ENCODE peak calls at places on chromosomes 11 and 22, in eight cellular contexts. One of them, this sample, is unnamed.
A peak's percentile ranks its signal among the peaks of the same experiment; 100 is the strongest.

GRCh38 chr11:119567667-119568582 is 145.0 kb upstream of the THY1 start:
- DNase-seq in heart right ventricle: no peak
- DNase-seq in kidney: no peak
- DNase-seq in kidney epithelial cell: no peak
- DNase-seq in breast epithelium: no peak
- DNase-seq in progenitor cell of endocrine pancreas: no peak
- DNase-seq in thyroid gland: peak; percentile 53
- DNase-seq in dorsolateral prefrontal cortex: no peak
- DNase-seq in this sample: peak; percentile 85

GRCh38 chr11:8947230-8947943 is 4.6 kb upstream of the ASCL3 start:
- DNase-seq in heart right ventricle: no peak
- DNase-seq in kidney: no peak
- DNase-seq in kidney epithelial cell: no peak
- DNase-seq in breast epithelium: no peak
- DNase-seq in progenitor cell of endocrine pancreas: no peak
- DNase-seq in thyroid gland: no peak
- DNase-seq in dorsolateral prefrontal cortex: no peak
- DNase-seq in this sample: no peak

GRCh38 chr11:107924306-107924705 is 3.9 kb upstream of the RAB39A start:
- DNase-seq in heart right ventricle: no peak
- DNase-seq in kidney: no peak
- DNase-seq in kidney epithelial cell: no peak
- DNase-seq in breast epithelium: no peak
- DNase-seq in progenitor cell of endocrine pancreas: no peak
- DNase-seq in thyroid gland: no peak
- DNase-seq in dorsolateral prefrontal cortex: no peak
- DNase-seq in this sample: no peak

GRCh38 chr11:84714316-84714780 is 912.8 kb downstream of the DLG2 start:
- DNase-seq in heart right ventricle: peak; percentile 23
- DNase-seq in kidney: no peak
- DNase-seq in kidney epithelial cell: peak; percentile 16
- DNase-seq in breast epithelium: no peak
- DNase-seq in progenitor cell of endocrine pancreas: peak; percentile 68
- DNase-seq in thyroid gland: peak; percentile 63
- DNase-seq in dorsolateral prefrontal cortex: peak; percentile 9
- DNase-seq in this sample: peak; percentile 1

GRCh38 chr22:48782817-48783511 is 1044.7 kb downstream of the BRD1 start:
- DNase-seq in heart right ventricle: no peak
- DNase-seq in kidney: no peak
- DNase-seq in kidney epithelial cell: no peak
- DNase-seq in breast epithelium: no peak
- DNase-seq in progenitor cell of endocrine pancreas: no peak
- DNase-seq in thyroid gland: no peak
- DNase-seq in dorsolateral prefrontal cortex: peak; percentile 2
- DNase-seq in this sample: no peak

GRCh38 chr22:18970180-18970947 is 34.3 kb upstream of the PRODH start:
- DNase-seq in heart right ventricle: no peak
- DNase-seq in kidney: peak; percentile 75
- DNase-seq in kidney epithelial cell: no peak
- DNase-seq in breast epithelium: no peak
- DNase-seq in progenitor cell of endocrine pancreas: peak; percentile 51
- DNase-seq in thyroid gland: peak; percentile 35
- DNase-seq in dorsolateral prefrontal cortex: peak; percentile 49
- DNase-seq in this sample: no peak

GRCh38 chr22:35631597-35631996 is 14.5 kb upstream of the MB start:
- DNase-seq in heart right ventricle: no peak
- DNase-seq in kidney: peak; percentile 58
- DNase-seq in kidney epithelial cell: no peak
- DNase-seq in breast epithelium: no peak
- DNase-seq in progenitor cell of endocrine pancreas: no peak
- DNase-seq in thyroid gland: peak; percentile 62
- DNase-seq in dorsolateral prefrontal cortex: no peak
- DNase-seq in this sample: no peak

GRCh38 chr11:90558328-90558865 is 335.5 kb upstream of the CHORDC1 start:
- DNase-seq in heart right ventricle: no peak
- DNase-seq in kidney: peak; percentile 39
- DNase-seq in kidney epithelial cell: no peak
- DNase-seq in breast epithelium: no peak
- DNase-seq in progenitor cell of endocrine pancreas: no peak
- DNase-seq in thyroid gland: no peak
- DNase-seq in dorsolateral prefrontal cortex: no peak
- DNase-seq in this sample: no peak

GRCh38 chr11:74634537-74634936 is 42.2 kb downstream of the POLD3 start:
- DNase-seq in heart right ventricle: no peak
- DNase-seq in kidney: no peak
- DNase-seq in kidney epithelial cell: peak; percentile 29
- DNase-seq in breast epithelium: no peak
- DNase-seq in progenitor cell of endocrine pancreas: no peak
- DNase-seq in thyroid gland: peak; percentile 30
- DNase-seq in dorsolateral prefrontal cortex: peak; percentile 5
- DNase-seq in this sample: no peak

GRCh38 chr11:62137276-62137861 is 13.6 kb downstream of the INCENP start:
- DNase-seq in heart right ventricle: no peak
- DNase-seq in kidney: no peak
- DNase-seq in kidney epithelial cell: no peak
- DNase-seq in breast epithelium: peak; percentile 12
- DNase-seq in progenitor cell of endocrine pancreas: no peak
- DNase-seq in thyroid gland: no peak
- DNase-seq in dorsolateral prefrontal cortex: peak; percentile 86
- DNase-seq in this sample: no peak

GRCh38 chr11:47477323-47477722 is 28.4 kb upstream of the RAPSN start:
- DNase-seq in heart right ventricle: no peak
- DNase-seq in kidney: no peak
- DNase-seq in kidney epithelial cell: no peak
- DNase-seq in breast epithelium: no peak
- DNase-seq in progenitor cell of endocrine pancreas: no peak
- DNase-seq in thyroid gland: no peak
- DNase-seq in dorsolateral prefrontal cortex: no peak
- DNase-seq in this sample: no peak

GRCh38 chr11:91220476-91221202 is 997.8 kb upstream of the CHORDC1 start:
- DNase-seq in heart right ventricle: no peak
- DNase-seq in kidney: no peak
- DNase-seq in kidney epithelial cell: peak; percentile 12
- DNase-seq in breast epithelium: no peak
- DNase-seq in progenitor cell of endocrine pancreas: no peak
- DNase-seq in thyroid gland: no peak
- DNase-seq in dorsolateral prefrontal cortex: no peak
- DNase-seq in this sample: no peak

GRCh38 chr11:48228761-48229160 is 12.2 kb downstream of the OR4B1 start:
- DNase-seq in heart right ventricle: no peak
- DNase-seq in kidney: no peak
- DNase-seq in kidney epithelial cell: no peak
- DNase-seq in breast epithelium: no peak
- DNase-seq in progenitor cell of endocrine pancreas: no peak
- DNase-seq in thyroid gland: no peak
- DNase-seq in dorsolateral prefrontal cortex: no peak
- DNase-seq in this sample: no peak

GRCh38 chr11:2094354-2095197 is 44.6 kb downstream of the IGF2 start:
- DNase-seq in heart right ventricle: no peak
- DNase-seq in kidney: peak; percentile 71
- DNase-seq in kidney epithelial cell: no peak
- DNase-seq in breast epithelium: no peak
- DNase-seq in progenitor cell of endocrine pancreas: no peak
- DNase-seq in thyroid gland: no peak
- DNase-seq in dorsolateral prefrontal cortex: no peak
- DNase-seq in this sample: no peak

GRCh38 chr11:121894581-121894980 is 221.4 kb downstream of the BLID start:
- DNase-seq in heart right ventricle: no peak
- DNase-seq in kidney: no peak
- DNase-seq in kidney epithelial cell: no peak
- DNase-seq in breast epithelium: no peak
- DNase-seq in progenitor cell of endocrine pancreas: no peak
- DNase-seq in thyroid gland: no peak
- DNase-seq in dorsolateral prefrontal cortex: no peak
- DNase-seq in this sample: no peak

GRCh38 chr11:60127311-60127811 is 38.9 kb downstream of the MS4A2 start:
- DNase-seq in heart right ventricle: no peak
- DNase-seq in kidney: no peak
- DNase-seq in kidney epithelial cell: peak; percentile 51
- DNase-seq in breast epithelium: no peak
- DNase-seq in progenitor cell of endocrine pancreas: no peak
- DNase-seq in thyroid gland: no peak
- DNase-seq in dorsolateral prefrontal cortex: no peak
- DNase-seq in this sample: no peak

GRCh38 chr11:60129853-60130252 is 41.4 kb downstream of the MS4A2 start:
- DNase-seq in heart right ventricle: no peak
- DNase-seq in kidney: no peak
- DNase-seq in kidney epithelial cell: no peak
- DNase-seq in breast epithelium: no peak
- DNase-seq in progenitor cell of endocrine pancreas: no peak
- DNase-seq in thyroid gland: no peak
- DNase-seq in dorsolateral prefrontal cortex: no peak
- DNase-seq in this sample: no peak

GRCh38 chr11:60128376-60128775 is 39.9 kb downstream of the MS4A2 start:
- DNase-seq in heart right ventricle: no peak
- DNase-seq in kidney: no peak
- DNase-seq in kidney epithelial cell: no peak
- DNase-seq in breast epithelium: no peak
- DNase-seq in progenitor cell of endocrine pancreas: no peak
- DNase-seq in thyroid gland: no peak
- DNase-seq in dorsolateral prefrontal cortex: no peak
- DNase-seq in this sample: no peak

GRCh38 chr11:60131943-60132342 is 43.5 kb downstream of the MS4A2 start:
- DNase-seq in heart right ventricle: no peak
- DNase-seq in kidney: no peak
- DNase-seq in kidney epithelial cell: no peak
- DNase-seq in breast epithelium: no peak
- DNase-seq in progenitor cell of endocrine pancreas: no peak
- DNase-seq in thyroid gland: no peak
- DNase-seq in dorsolateral prefrontal cortex: no peak
- DNase-seq in this sample: no peak

GRCh38 chr11:60130496-60130895 is 42.0 kb downstream of the MS4A2 start:
- DNase-seq in heart right ventricle: no peak
- DNase-seq in kidney: no peak
- DNase-seq in kidney epithelial cell: no peak
- DNase-seq in breast epithelium: no peak
- DNase-seq in progenitor cell of endocrine pancreas: no peak
- DNase-seq in thyroid gland: no peak
- DNase-seq in dorsolateral prefrontal cortex: no peak
- DNase-seq in this sample: no peak
- TF ChIP-seq CTCF in heart right ventricle: peak; percentile 29
- TF ChIP-seq CTCF in kidney: peak; percentile 21
- TF ChIP-seq CTCF in kidney epithelial cell: peak; percentile 63
- TF ChIP-seq CTCF in breast epithelium: no peak
- TF ChIP-seq CTCF in progenitor cell of endocrine pancreas: peak; percentile 43
- TF ChIP-seq CTCF in thyroid gland: no peak
- TF ChIP-seq CTCF in dorsolateral prefrontal cortex: peak; percentile 19
- TF ChIP-seq CTCF in this sample: no peak

DNA sequence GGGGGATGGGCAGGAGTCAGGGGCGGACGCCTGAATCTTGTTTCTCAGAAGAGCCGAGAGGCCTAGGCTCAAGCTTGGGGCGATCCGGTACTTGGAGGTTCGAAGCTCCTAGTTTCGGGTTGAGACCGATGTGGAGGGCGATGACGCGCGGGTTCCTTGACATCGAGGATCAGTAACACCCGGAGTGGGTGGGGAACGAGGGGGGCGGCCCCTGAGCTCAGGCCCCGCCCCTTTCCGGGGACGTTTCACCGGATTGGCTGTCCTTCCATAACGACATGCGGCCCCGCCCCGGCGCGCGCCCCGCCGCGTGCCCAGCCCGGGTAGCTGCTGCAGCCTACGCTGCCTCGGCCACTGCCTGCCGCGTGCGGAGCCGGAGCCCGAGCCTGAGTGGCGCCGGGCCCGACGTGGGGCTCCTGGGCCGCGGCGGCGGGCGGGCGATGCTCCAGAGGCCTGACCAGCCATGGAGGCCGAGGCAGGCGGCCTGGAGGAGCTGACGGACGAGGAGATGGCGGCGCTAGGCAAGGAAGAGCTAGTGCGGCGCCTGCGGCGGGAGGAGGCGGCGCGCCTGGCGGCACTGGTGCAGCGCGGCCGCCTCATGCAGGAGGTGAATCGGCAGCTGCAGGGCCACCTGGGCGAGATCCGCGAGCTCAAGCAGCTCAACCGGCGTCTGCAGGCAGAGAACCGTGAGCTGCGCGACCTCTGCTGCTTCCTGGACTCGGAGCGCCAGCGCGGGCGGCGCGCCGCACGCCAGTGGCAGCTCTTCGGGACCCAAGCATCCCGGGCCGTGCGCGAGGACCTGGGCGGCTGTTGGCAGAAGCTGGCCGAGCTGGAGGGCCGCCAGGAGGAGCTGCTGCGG is at the start of gene CCDC85B:
- DNase-seq in heart right ventricle: peak; percentile 99
- DNase-seq in kidney: peak; percentile 100
- DNase-seq in kidney epithelial cell: no peak
- DNase-seq in breast epithelium: peak; percentile 99
- DNase-seq in progenitor cell of endocrine pancreas: peak; percentile 87
- DNase-seq in thyroid gland: peak; percentile 98
- DNase-seq in dorsolateral prefrontal cortex: peak; percentile 99
- DNase-seq in this sample: peak; percentile 88
- TF ChIP-seq CTCF in heart right ventricle: no peak
- TF ChIP-seq CTCF in kidney: no peak
- TF ChIP-seq CTCF in kidney epithelial cell: peak; percentile 11
- TF ChIP-seq CTCF in breast epithelium: no peak
- TF ChIP-seq CTCF in progenitor cell of endocrine pancreas: peak; percentile 49
- TF ChIP-seq CTCF in thyroid gland: no peak
- TF ChIP-seq CTCF in dorsolateral prefrontal cortex: no peak
- TF ChIP-seq CTCF in this sample: no peak

GRCh38 chr22:38104084-38104483 is 6.4 kb downstream of the BAIAP2L2 start:
- DNase-seq in heart right ventricle: no peak
- DNase-seq in kidney: no peak
- DNase-seq in kidney epithelial cell: no peak
- DNase-seq in breast epithelium: no peak
- DNase-seq in progenitor cell of endocrine pancreas: no peak
- DNase-seq in thyroid gland: no peak
- DNase-seq in dorsolateral prefrontal cortex: no peak
- DNase-seq in this sample: no peak
- TF ChIP-seq CTCF in heart right ventricle: peak; percentile 22
- TF ChIP-seq CTCF in kidney: peak; percentile 17
- TF ChIP-seq CTCF in kidney epithelial cell: peak; percentile 41
- TF ChIP-seq CTCF in breast epithelium: no peak
- TF ChIP-seq CTCF in progenitor cell of endocrine pancreas: peak; percentile 37
- TF ChIP-seq CTCF in thyroid gland: no peak
- TF ChIP-seq CTCF in dorsolateral prefrontal cortex: no peak
- TF ChIP-seq CTCF in this sample: peak; percentile 52

DNA sequence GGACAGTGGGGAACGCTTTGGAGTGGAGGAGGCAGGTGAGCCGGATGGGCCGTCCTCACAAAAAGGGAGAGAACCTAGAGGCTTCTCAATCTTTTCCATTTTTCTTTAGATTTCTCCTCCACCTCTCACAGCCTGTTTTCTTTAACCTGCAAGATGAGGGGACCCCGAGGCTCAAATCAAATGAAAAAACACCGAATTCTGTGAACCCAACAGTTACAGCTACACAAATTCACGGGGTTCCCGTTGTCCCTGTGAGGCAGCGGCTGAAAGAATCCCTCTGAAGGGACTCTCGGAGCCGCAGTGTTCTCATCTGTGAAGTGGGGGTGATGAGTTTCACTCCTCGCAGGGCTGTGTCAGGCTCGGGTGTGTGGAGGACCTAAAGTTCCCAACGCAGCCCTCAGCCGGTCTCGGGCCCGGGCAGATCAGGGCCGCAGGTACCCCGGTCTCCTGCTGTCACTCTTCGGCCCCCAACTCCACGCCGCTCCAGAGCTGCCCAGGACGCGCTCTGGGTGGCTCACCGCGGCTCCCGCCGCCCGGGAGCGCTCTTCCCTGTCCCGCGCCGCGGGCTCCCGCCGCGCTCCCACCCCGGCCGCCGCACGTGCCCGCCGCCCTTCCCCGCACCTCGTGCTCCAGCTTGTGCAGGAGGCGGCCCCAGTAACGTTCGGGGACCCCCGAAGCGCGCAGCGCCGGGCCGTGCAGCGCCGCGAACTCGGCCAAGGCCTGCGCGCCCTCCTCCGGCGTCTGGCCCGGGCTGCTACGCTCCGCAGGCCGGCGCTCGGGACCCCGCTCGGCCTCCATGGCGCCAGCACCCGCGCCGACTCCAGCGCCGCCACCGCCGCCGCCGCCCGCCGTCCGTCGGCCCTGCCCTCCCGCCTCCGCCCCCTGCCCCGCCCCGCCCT is at the start of gene TTLL12:
- DNase-seq in heart right ventricle: peak; percentile 72
- DNase-seq in kidney: peak; percentile 86
- DNase-seq in kidney epithelial cell: no peak
- DNase-seq in breast epithelium: no peak
- DNase-seq in progenitor cell of endocrine pancreas: peak; percentile 61
- DNase-seq in thyroid gland: peak; percentile 37
- DNase-seq in dorsolateral prefrontal cortex: peak; percentile 35
- DNase-seq in this sample: no peak
- TF ChIP-seq CTCF in heart right ventricle: no peak
- TF ChIP-seq CTCF in kidney: no peak
- TF ChIP-seq CTCF in kidney epithelial cell: no peak
- TF ChIP-seq CTCF in breast epithelium: no peak
- TF ChIP-seq CTCF in progenitor cell of endocrine pancreas: peak; percentile 15
- TF ChIP-seq CTCF in thyroid gland: no peak
- TF ChIP-seq CTCF in dorsolateral prefrontal cortex: no peak
- TF ChIP-seq CTCF in this sample: no peak